ENCODE peak calls at places on chromosomes 3 and 15, in four cellular contexts. B is CD8-positive, alpha-beta memory T cell; R is spleen; P is CD4-positive, CD25-positive, alpha-beta regulatory T cell. X is an unnamed sample. For H3K4me1 and H3K36me3, the result is how much of the 10 kb centered on the place peaks cover.

GRCh38 chr15:100096700-100097099 is 245.1 kb downstream of the ADAMTS17 start:
- DNase-seq in R (peak), P (no peak), B (no peak), X (no peak)

GRCh38 chr15:80695911-80696651 is 971 bp downstream of the ABHD17C start:
- DNase-seq in B (peak), P (peak), R (no peak), X (peak)

GRCh38 chr3:86814918-86815655 is 175.9 kb downstream of the VGLL3 start:
- DNase-seq in P (no peak), B (no peak), R (no peak), X (peak)

GRCh38 chr15:90883526-90883931 is 775 bp upstream of the FES start:
- DNase-seq in B (no peak), R (no peak), P (no peak), X (peak)

GRCh38 chr3:5195605-5196004 is 8.1 kb downstream of the EDEM1 start:
- DNase-seq in P (peak), R (no peak), B (no peak), X (no peak)

GRCh38 chr15:101038327-101039003 is 119.3 kb downstream of the LRRK1 start:
- DNase-seq in R (peak), P (no peak), B (no peak), X (no peak)

GRCh38 chr15:101439285-101439919 is 50.1 kb downstream of the PCSK6 start:
- DNase-seq in P (no peak), B (no peak), R (peak), X (no peak)

GRCh38 chr3:129445472-129445871 is 5.4 kb downstream of the IFT122 start:
- DNase-seq in P (no peak), R (no peak), B (no peak), X (no peak)

GRCh38 chr3:167876603-167877325 is 141.2 kb downstream of the SERPINI1 start:
- DNase-seq in P (no peak), B (no peak), R (no peak), X (no peak)

GRCh38 chr3:27315003-27315402 is 54.2 kb downstream of the NEK10 start:
- DNase-seq in B (no peak), P (no peak), R (no peak), X (no peak)

GRCh38 chr15:90691369-90691768 is 25.8 kb upstream of the BLM start:
- DNase-seq in R (no peak), P (no peak), B (no peak), X (no peak)

GRCh38 chr3:54527521-54527920 is 400.3 kb downstream of the LRTM1 start:
- DNase-seq in R (no peak), B (no peak), P (no peak), X (no peak)

GRCh38 chr3:46649436-46649835 is 37.1 kb downstream of the FAM240A start:
- DNase-seq in B (no peak), P (no peak), R (no peak), X (no peak)

GRCh38 chr3:52291508-52292181 is 4.0 kb downstream of the GLYCTK start:
- DNase-seq in B (peak), R (peak), P (peak), X (no peak)

GRCh38 chr3:1092771-1093170 is at the start of gene CNTN6:
- DNase-seq in R (no peak), B (no peak), P (no peak), X (peak)

GRCh38 chr3:61358364-61358763 is 107.1 kb upstream of the FHIT start:
- DNase-seq in B (no peak), R (peak), P (no peak), X (no peak)

GRCh38 chr3:11607816-11608215 is 35.9 kb downstream of the VGLL4 start:
- DNase-seq in P (no peak), R (no peak), B (no peak), X (no peak)

GRCh38 chr3:87041191-87041590 is 50.2 kb upstream of the VGLL3 start:
- DNase-seq in P (no peak), R (no peak), B (no peak), X (no peak)

GRCh38 chr3:197242784-197243432 is 55.5 kb downstream of the DLG1 start:
- DNase-seq in P (no peak), B (no peak), R (no peak), X (no peak)

GRCh38 chr3:124592658-124593441 is 137.4 kb upstream of the UMPS start:
- DNase-seq in R (no peak), B (no peak), P (peak), X (no peak)

DNA sequence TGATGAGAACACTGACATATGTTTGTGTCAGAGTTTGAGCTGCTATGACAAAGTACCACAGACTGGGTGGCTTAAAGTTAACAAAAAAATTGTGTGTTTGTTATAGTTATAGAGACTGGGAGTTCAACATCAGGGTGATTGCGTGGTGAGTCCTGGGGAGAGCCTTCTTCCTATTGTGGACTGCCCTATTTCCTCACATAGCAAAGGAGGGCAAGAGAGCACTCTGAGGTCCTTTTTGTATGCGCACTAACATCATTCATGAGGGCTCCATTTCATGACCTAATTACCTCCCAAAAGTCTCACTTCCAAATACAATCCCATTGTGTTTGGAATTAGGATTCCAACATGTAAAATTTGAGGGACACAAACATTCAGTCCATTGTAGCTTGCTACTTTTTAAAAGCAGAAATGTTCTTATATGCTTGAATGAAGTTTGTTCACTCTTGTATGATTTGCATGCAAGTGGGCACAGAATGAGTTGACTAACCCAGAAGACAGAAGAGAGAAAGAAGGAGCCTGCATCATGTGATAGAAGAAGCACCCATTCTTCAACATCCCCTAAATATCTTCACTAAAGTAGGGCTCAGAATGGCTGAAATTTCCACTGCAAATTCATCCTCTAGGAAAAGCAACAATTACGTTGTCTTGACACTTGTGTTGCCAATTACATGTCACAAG is 18.9 kb upstream of the ALCAM start:
- DNase-seq in B (no peak), P (no peak), R (no peak), X (no peak)
- H3K4me3 ChIP-seq in B (no peak), P (no peak), R (no peak), X (no peak)

DNA sequence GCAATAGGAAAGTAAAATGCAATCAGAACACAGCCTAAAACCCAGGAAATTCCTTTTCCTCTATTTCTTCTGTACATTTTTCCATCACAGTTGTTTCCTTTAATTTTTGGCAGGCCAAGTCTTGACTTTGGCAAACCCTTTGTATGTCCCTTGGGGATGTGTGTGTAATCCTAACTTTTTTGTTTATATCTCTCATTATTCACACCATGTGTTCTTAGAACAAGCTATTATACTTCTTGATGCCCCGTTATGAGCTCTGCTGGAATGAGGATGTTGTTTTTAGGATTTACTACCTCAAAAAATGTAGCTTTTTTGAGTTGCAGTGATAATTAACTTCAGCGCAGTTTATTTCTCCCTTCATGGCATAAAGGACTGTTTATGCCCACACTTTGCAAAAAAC is 123.4 kb downstream of the ABI3BP start:
- DNase-seq in R (no peak), B (no peak), P (no peak), X (no peak)
- H3K4me1 ChIP-seq in R (under half), B (under half), P (under half), X (under half)

DNA sequence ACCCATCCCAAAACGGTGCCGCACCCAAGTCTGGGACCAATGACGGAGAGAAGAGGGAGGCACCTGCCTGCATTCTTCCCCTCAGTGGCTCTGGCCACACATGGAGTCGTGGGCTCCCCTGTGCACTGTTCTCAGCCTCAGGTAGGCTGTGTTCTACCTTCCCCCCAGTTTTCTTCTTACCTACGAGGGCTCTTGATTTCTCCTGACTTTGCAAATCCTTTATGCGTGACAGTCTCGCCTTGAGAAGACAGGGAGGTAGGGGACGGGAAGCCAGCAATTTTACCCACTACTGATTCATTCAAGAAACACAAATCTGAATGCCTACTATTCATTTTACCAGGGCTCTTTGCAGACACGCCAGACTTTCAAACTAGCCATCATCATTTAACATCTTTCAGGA is 261.3 kb upstream of the NSMCE3 start:
- DNase-seq in P (no peak), B (no peak), R (no peak), X (no peak)
- H3K36me3 ChIP-seq in P (under half), B (under half), R (under half), X (under half)

GRCh38 chr15:75208501-75209288 is 7.0 kb downstream of the C15orf39 start:
- DNase-seq in R (no peak), B (no peak), P (no peak), X (no peak)
- H3K4me3 ChIP-seq in R (no peak), B (no peak), P (no peak), X (no peak)

DNA sequence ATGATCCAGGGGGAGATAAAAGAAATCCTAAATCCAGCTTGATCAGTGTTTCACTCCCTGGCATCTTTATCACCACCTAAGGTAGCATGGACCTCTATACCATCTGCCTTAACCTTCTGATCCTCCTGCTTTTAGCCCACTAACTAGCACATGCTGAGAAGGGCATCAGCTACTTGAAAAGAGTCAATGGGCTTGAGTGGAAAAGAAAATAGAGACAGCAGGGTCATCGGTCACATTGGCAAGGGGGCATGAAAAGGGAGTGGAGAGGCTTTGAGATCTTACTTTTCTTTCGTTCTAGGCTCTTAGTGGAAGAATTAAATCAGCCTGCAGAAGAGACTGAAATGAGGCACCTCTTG is 239 bp upstream of the ZFYVE19 start:
- DNase-seq in R (no peak), B (no peak), P (no peak), X (no peak)
- H3K4me1 ChIP-seq in R (under half), B (under half), P (under half), X (under half)

GRCh38 chr15:78969687-78970349 is 25.0 kb upstream of the CTSH start:
- DNase-seq in R (no peak), B (no peak), P (no peak), X (no peak)
- H3K36me3 ChIP-seq in R (under half), B (under half), P (under half), X (under half)

DNA sequence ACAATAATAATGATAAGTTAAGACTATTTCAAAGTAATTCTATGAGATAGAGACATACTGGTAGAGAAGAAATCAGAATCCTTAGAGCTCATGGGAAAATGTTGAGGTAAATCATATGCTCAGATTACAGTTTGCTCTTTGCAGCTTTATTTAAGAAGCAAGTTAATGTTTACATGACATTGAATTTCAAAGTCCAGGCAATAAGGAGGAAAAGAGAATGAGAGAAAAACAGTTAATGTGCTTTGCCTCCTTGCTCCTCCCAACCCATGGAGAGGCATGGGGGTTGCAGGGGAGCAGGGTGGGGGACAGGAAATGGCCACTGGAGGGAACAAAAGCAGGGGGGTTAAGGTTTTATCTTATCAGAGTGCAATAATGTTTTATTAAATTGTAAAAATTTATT is 42.2 kb upstream of the ZBTB38 start:
- DNase-seq in P (no peak), B (no peak), R (no peak), X (no peak)
- H3K4me3 ChIP-seq in P (no peak), B (no peak), R (no peak), X (no peak)

DNA sequence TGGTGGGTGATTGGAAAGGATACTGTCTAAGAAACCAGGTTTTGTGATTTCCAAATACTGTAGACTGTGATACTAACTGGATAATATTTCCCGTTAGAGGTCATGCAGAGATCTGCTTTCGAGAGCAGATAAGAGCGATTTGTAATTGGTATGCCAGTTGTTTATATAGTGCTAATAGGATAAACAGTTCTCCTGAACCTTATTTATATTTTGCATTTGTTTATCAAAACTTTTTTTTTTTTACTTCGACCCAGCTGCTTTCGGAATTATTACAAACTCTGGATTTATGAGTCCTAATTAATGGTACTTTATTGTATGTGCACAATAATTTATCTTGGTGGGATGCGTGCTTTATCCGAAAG is 62.0 kb downstream of the SMAD6 start:
- DNase-seq in R (no peak), B (no peak), P (no peak), X (no peak)
- H3K4me1 ChIP-seq in R (under half), B (under half), P (under half), X (under half)

GRCh38 chr15:93143186-93143585 is 54.2 kb upstream of the RGMA start:
- DNase-seq in P (no peak), B (no peak), R (no peak), X (no peak)
- H3K36me3 ChIP-seq in P (under half), B (under half), R (under half), X (under half)

GRCh38 chr15:63931556-63931955 is 97.8 kb upstream of the HERC1 start:
- DNase-seq in R (no peak), P (no peak), B (no peak), X (peak)
- H3K4me3 ChIP-seq in R (no peak), P (no peak), B (no peak), X (no peak)

X was measured in HAP-1.